ENCODE peak calls at places on chromosomes 1 and 21, in nine cellular contexts. One of them, this sample, is unnamed.

GRCh38 chr1:184632415-184633175 is 122.1 kb downstream of the EDEM3 start:
- DNase-seq in uterus: no peak
- DNase-seq in IMR-90: no peak
- DNase-seq in endothelial cell of umbilical vein: no peak
- DNase-seq in thyroid gland: peak; percentile 69
- DNase-seq in heart left ventricle: no peak
- DNase-seq in A549: no peak
- DNase-seq in body of pancreas: peak; percentile 69
- DNase-seq in suprapubic skin: no peak
- DNase-seq in this sample: peak; percentile 96

GRCh38 chr1:27940297-27940696 is 5.5 kb downstream of the SMPDL3B start:
- DNase-seq in heart left ventricle: peak; percentile 48
- DNase-seq in body of pancreas: peak; percentile 37
- DNase-seq in thyroid gland: no peak
- DNase-seq in uterus: no peak
- DNase-seq in IMR-90: no peak
- DNase-seq in suprapubic skin: no peak
- DNase-seq in A549: peak; percentile 22
- DNase-seq in endothelial cell of umbilical vein: peak; percentile 44
- DNase-seq in this sample: no peak

GRCh38 chr1:180793451-180793850 is 119.2 kb upstream of the KIAA1614 start:
- DNase-seq in IMR-90: peak; percentile 20
- DNase-seq in body of pancreas: no peak
- DNase-seq in thyroid gland: no peak
- DNase-seq in A549: no peak
- DNase-seq in endothelial cell of umbilical vein: peak; percentile 13
- DNase-seq in suprapubic skin: no peak
- DNase-seq in heart left ventricle: no peak
- DNase-seq in uterus: no peak
- DNase-seq in this sample: no peak

GRCh38 chr1:156368889-156369684 is at the start of gene RHBG:
- DNase-seq in A549: no peak
- DNase-seq in endothelial cell of umbilical vein: peak; percentile 15
- DNase-seq in body of pancreas: peak; percentile 92
- DNase-seq in thyroid gland: peak; percentile 79
- DNase-seq in suprapubic skin: no peak
- DNase-seq in heart left ventricle: peak; percentile 41
- DNase-seq in uterus: no peak
- DNase-seq in IMR-90: peak; percentile 2
- DNase-seq in this sample: peak; percentile 57

GRCh38 chr1:92277105-92277504 is 21.7 kb downstream of the GLMN start:
- DNase-seq in heart left ventricle: no peak
- DNase-seq in IMR-90: peak; percentile 91
- DNase-seq in suprapubic skin: no peak
- DNase-seq in A549: no peak
- DNase-seq in uterus: no peak
- DNase-seq in thyroid gland: no peak
- DNase-seq in endothelial cell of umbilical vein: peak; percentile 55
- DNase-seq in body of pancreas: no peak
- DNase-seq in this sample: no peak

GRCh38 chr1:51224255-51224654 is 11.8 kb upstream of the RNF11 start:
- DNase-seq in body of pancreas: no peak
- DNase-seq in suprapubic skin: no peak
- DNase-seq in A549: no peak
- DNase-seq in endothelial cell of umbilical vein: no peak
- DNase-seq in uterus: no peak
- DNase-seq in heart left ventricle: no peak
- DNase-seq in IMR-90: no peak
- DNase-seq in thyroid gland: no peak
- DNase-seq in this sample: no peak

GRCh38 chr1:59498640-59499039 is 201.7 kb downstream of the FGGY start:
- DNase-seq in IMR-90: no peak
- DNase-seq in A549: no peak
- DNase-seq in body of pancreas: no peak
- DNase-seq in heart left ventricle: no peak
- DNase-seq in endothelial cell of umbilical vein: no peak
- DNase-seq in uterus: peak; percentile 44
- DNase-seq in thyroid gland: peak; percentile 23
- DNase-seq in suprapubic skin: no peak
- DNase-seq in this sample: no peak

GRCh38 chr1:180560200-180560867 is 1.6 kb downstream of the OVAAL start:
- DNase-seq in endothelial cell of umbilical vein: no peak
- DNase-seq in suprapubic skin: no peak
- DNase-seq in A549: peak; percentile 16
- DNase-seq in body of pancreas: peak; percentile 77
- DNase-seq in heart left ventricle: no peak
- DNase-seq in IMR-90: no peak
- DNase-seq in uterus: no peak
- DNase-seq in thyroid gland: no peak
- DNase-seq in this sample: no peak

GRCh38 chr21:15794277-15794912 is 64.6 kb downstream of the USP25 start:
- DNase-seq in A549: no peak
- DNase-seq in endothelial cell of umbilical vein: no peak
- DNase-seq in uterus: no peak
- DNase-seq in heart left ventricle: no peak
- DNase-seq in thyroid gland: no peak
- DNase-seq in IMR-90: no peak
- DNase-seq in suprapubic skin: no peak
- DNase-seq in body of pancreas: no peak
- DNase-seq in this sample: no peak

GRCh38 chr1:28418278-28418637 is 48.7 kb downstream of the PHACTR4 start:
- DNase-seq in suprapubic skin: no peak
- DNase-seq in thyroid gland: no peak
- DNase-seq in heart left ventricle: no peak
- DNase-seq in uterus: no peak
- DNase-seq in IMR-90: no peak
- DNase-seq in A549: no peak
- DNase-seq in body of pancreas: no peak
- DNase-seq in endothelial cell of umbilical vein: no peak
- DNase-seq in this sample: no peak

GRCh38 chr1:170619167-170620030 is 44.5 kb upstream of the PRRX1 start:
- DNase-seq in A549: no peak
- DNase-seq in thyroid gland: no peak
- DNase-seq in heart left ventricle: no peak
- DNase-seq in uterus: no peak
- DNase-seq in body of pancreas: peak; percentile 6
- DNase-seq in suprapubic skin: no peak
- DNase-seq in endothelial cell of umbilical vein: no peak
- DNase-seq in IMR-90: peak; percentile 37
- DNase-seq in this sample: no peak

GRCh38 chr1:230131457-230131856 is 64.4 kb downstream of the GALNT2 start:
- DNase-seq in body of pancreas: no peak
- DNase-seq in IMR-90: no peak
- DNase-seq in suprapubic skin: no peak
- DNase-seq in heart left ventricle: no peak
- DNase-seq in A549: no peak
- DNase-seq in thyroid gland: no peak
- DNase-seq in uterus: no peak
- DNase-seq in endothelial cell of umbilical vein: no peak
- DNase-seq in this sample: no peak

GRCh38 chr1:29471487-29472313 is 235.4 kb downstream of the PTPRU start:
- DNase-seq in suprapubic skin: no peak
- DNase-seq in A549: no peak
- DNase-seq in endothelial cell of umbilical vein: no peak
- DNase-seq in IMR-90: no peak
- DNase-seq in body of pancreas: no peak
- DNase-seq in uterus: no peak
- DNase-seq in heart left ventricle: no peak
- DNase-seq in thyroid gland: no peak
- DNase-seq in this sample: no peak

GRCh38 chr1:11735854-11736745 is at the start of gene AGTRAP:
- DNase-seq in thyroid gland: peak; percentile 96
- DNase-seq in suprapubic skin: peak; percentile 99
- DNase-seq in endothelial cell of umbilical vein: peak; percentile 89
- DNase-seq in A549: peak; percentile 81
- DNase-seq in heart left ventricle: peak; percentile 98
- DNase-seq in body of pancreas: peak; percentile 97
- DNase-seq in uterus: peak; percentile 96
- DNase-seq in IMR-90: peak; percentile 87
- DNase-seq in this sample: peak; percentile 96
- TF ChIP-seq CTCF in thyroid gland: no peak
- TF ChIP-seq CTCF in suprapubic skin: no peak
- TF ChIP-seq CTCF in endothelial cell of umbilical vein: no peak
- TF ChIP-seq CTCF in A549: no peak
- TF ChIP-seq CTCF in heart left ventricle: no peak
- TF ChIP-seq CTCF in body of pancreas: no peak
- TF ChIP-seq CTCF in uterus: peak; percentile 5
- TF ChIP-seq CTCF in IMR-90: no peak
- TF ChIP-seq CTCF in this sample: no peak

GRCh38 chr1:175675017-175675416 is 68.4 kb downstream of the TNR start:
- DNase-seq in A549: no peak
- DNase-seq in suprapubic skin: no peak
- DNase-seq in endothelial cell of umbilical vein: no peak
- DNase-seq in IMR-90: no peak
- DNase-seq in body of pancreas: no peak
- DNase-seq in uterus: no peak
- DNase-seq in thyroid gland: no peak
- DNase-seq in heart left ventricle: no peak
- DNase-seq in this sample: no peak

GRCh38 chr1:175671066-175671465 is 72.3 kb downstream of the TNR start:
- DNase-seq in thyroid gland: no peak
- DNase-seq in body of pancreas: no peak
- DNase-seq in suprapubic skin: no peak
- DNase-seq in heart left ventricle: no peak
- DNase-seq in uterus: no peak
- DNase-seq in endothelial cell of umbilical vein: no peak
- DNase-seq in IMR-90: no peak
- DNase-seq in A549: no peak
- DNase-seq in this sample: no peak

GRCh38 chr1:175678471-175678870 is 64.9 kb downstream of the TNR start:
- DNase-seq in IMR-90: no peak
- DNase-seq in thyroid gland: no peak
- DNase-seq in heart left ventricle: no peak
- DNase-seq in suprapubic skin: no peak
- DNase-seq in A549: no peak
- DNase-seq in body of pancreas: no peak
- DNase-seq in endothelial cell of umbilical vein: peak; percentile 34
- DNase-seq in uterus: no peak
- DNase-seq in this sample: no peak

GRCh38 chr1:175673236-175674150 is 69.9 kb downstream of the TNR start:
- DNase-seq in thyroid gland: no peak
- DNase-seq in suprapubic skin: no peak
- DNase-seq in body of pancreas: no peak
- DNase-seq in endothelial cell of umbilical vein: peak; percentile 82
- DNase-seq in uterus: no peak
- DNase-seq in heart left ventricle: no peak
- DNase-seq in IMR-90: no peak
- DNase-seq in A549: no peak
- DNase-seq in this sample: no peak
- TF ChIP-seq POLR2A in thyroid gland: no peak
- TF ChIP-seq POLR2A in suprapubic skin: no peak
- TF ChIP-seq POLR2A in body of pancreas: no peak
- TF ChIP-seq POLR2A in endothelial cell of umbilical vein: no peak
- TF ChIP-seq POLR2A in uterus: no peak
- TF ChIP-seq POLR2A in heart left ventricle: no peak
- TF ChIP-seq POLR2A in IMR-90: no peak
- TF ChIP-seq POLR2A in A549: no peak
- TF ChIP-seq POLR2A in this sample: no peak

GRCh38 chr1:18734001-18734400 is 103.4 kb downstream of the PAX7 start:
- DNase-seq in A549: no peak
- DNase-seq in thyroid gland: no peak
- DNase-seq in suprapubic skin: no peak
- DNase-seq in IMR-90: no peak
- DNase-seq in endothelial cell of umbilical vein: no peak
- DNase-seq in uterus: no peak
- DNase-seq in body of pancreas: no peak
- DNase-seq in heart left ventricle: no peak
- DNase-seq in this sample: no peak

GRCh38 chr1:18735369-18735997 is 104.8 kb downstream of the PAX7 start:
- DNase-seq in A549: no peak
- DNase-seq in thyroid gland: no peak
- DNase-seq in IMR-90: no peak
- DNase-seq in heart left ventricle: no peak
- DNase-seq in suprapubic skin: no peak
- DNase-seq in endothelial cell of umbilical vein: no peak
- DNase-seq in body of pancreas: no peak
- DNase-seq in uterus: no peak
- DNase-seq in this sample: no peak

GRCh38 chr1:18736958-18737357 is 106.3 kb downstream of the PAX7 start:
- DNase-seq in body of pancreas: no peak
- DNase-seq in thyroid gland: no peak
- DNase-seq in suprapubic skin: no peak
- DNase-seq in endothelial cell of umbilical vein: no peak
- DNase-seq in heart left ventricle: no peak
- DNase-seq in uterus: no peak
- DNase-seq in A549: no peak
- DNase-seq in IMR-90: no peak
- DNase-seq in this sample: no peak

GRCh38 chr1:18732686-18733085 is 102.0 kb downstream of the PAX7 start:
- DNase-seq in uterus: no peak
- DNase-seq in heart left ventricle: no peak
- DNase-seq in suprapubic skin: no peak
- DNase-seq in IMR-90: no peak
- DNase-seq in body of pancreas: no peak
- DNase-seq in A549: no peak
- DNase-seq in endothelial cell of umbilical vein: no peak
- DNase-seq in thyroid gland: no peak
- DNase-seq in this sample: no peak

DNA sequence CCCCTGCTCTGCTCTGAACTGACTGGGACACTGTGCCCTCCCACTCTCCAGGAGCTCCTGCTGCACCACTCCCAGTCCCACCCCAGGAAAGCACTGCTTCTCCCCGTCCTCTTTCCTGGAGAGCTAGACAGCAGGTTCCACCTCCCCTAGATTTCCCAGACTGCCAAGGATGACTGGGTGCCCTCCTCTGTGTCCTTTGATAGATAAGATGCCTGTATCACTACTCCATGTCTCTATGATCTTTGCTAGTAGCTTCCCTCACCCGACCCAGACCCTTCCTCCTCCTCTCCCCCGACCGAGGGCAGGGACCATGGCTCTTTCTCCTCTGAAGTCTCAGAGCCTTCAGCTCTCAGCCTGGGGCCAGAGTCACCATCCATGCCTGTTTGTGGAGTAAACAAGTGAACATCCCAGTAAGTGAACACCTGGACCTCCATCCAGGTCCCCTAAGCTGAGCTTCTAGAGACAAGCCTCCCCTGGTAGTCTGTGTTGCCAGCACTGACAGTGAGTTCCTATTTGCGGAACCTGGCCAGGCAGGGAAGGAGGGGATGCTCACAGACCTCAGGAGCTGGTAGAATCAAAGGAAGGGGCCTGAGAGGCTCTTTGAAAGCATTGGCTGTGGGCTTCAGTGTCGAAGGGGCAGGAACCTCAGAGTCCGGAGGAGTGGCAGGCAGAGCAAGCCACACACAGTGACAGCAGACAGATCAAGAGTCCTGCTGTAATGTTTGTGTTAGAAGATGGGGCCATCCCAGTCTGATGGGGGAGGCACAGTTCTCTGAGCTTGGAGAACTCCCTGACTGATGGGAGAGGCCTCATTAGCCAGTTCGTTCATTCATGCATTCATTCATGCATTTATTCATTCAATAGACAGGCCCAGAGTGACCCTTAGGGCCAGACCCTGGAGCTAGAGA is 104.1 kb downstream of the PAX7 start:
- DNase-seq in IMR-90: no peak
- DNase-seq in uterus: no peak
- DNase-seq in heart left ventricle: no peak
- DNase-seq in endothelial cell of umbilical vein: no peak
- DNase-seq in body of pancreas: no peak
- DNase-seq in A549: no peak
- DNase-seq in thyroid gland: no peak
- DNase-seq in suprapubic skin: no peak
- DNase-seq in this sample: no peak
- TF ChIP-seq CTCF in IMR-90: no peak
- TF ChIP-seq CTCF in uterus: no peak
- TF ChIP-seq CTCF in heart left ventricle: no peak
- TF ChIP-seq CTCF in endothelial cell of umbilical vein: no peak
- TF ChIP-seq CTCF in body of pancreas: no peak
- TF ChIP-seq CTCF in A549: no peak
- TF ChIP-seq CTCF in thyroid gland: no peak
- TF ChIP-seq CTCF in suprapubic skin: no peak
- TF ChIP-seq CTCF in this sample: no peak

GRCh38 chr1:202252271-202252670 is 58.7 kb downstream of the LGR6 start:
- DNase-seq in thyroid gland: no peak
- DNase-seq in body of pancreas: no peak
- DNase-seq in heart left ventricle: no peak
- DNase-seq in A549: no peak
- DNase-seq in endothelial cell of umbilical vein: no peak
- DNase-seq in IMR-90: no peak
- DNase-seq in suprapubic skin: no peak
- DNase-seq in uterus: no peak
- DNase-seq in this sample: no peak
- TF ChIP-seq POLR2A in thyroid gland: no peak
- TF ChIP-seq POLR2A in body of pancreas: no peak
- TF ChIP-seq POLR2A in heart left ventricle: no peak
- TF ChIP-seq POLR2A in A549: no peak
- TF ChIP-seq POLR2A in endothelial cell of umbilical vein: no peak
- TF ChIP-seq POLR2A in IMR-90: no peak
- TF ChIP-seq POLR2A in suprapubic skin: no peak
- TF ChIP-seq POLR2A in uterus: no peak
- TF ChIP-seq POLR2A in this sample: no peak

This sample was measured in prostate gland.